ENCODE peak calls at places on chromosomes 7 and 10, in four cellular contexts. J, V, R and L are unnamed samples. For H3K27me3, the result is how much of the 10 kb centered on the place peaks cover.

GRCh38 chr7:44796034-44796503 is 412 bp upstream of the PPIA start:
- DNase-seq in J (no peak), V (no peak), R (peak), L (peak)

GRCh38 chr7:35268953-35269352 is 15.1 kb upstream of the TBX20 start:
- DNase-seq in J (no peak), V (no peak), R (no peak), L (no peak)

GRCh38 chr7:106757846-106758245 is 96.9 kb upstream of the CCDC71L start:
- DNase-seq in J (peak), V (no peak), R (peak), L (no peak)

GRCh38 chr10:21197006-21197405 is 299.9 kb upstream of the NEBL start:
- DNase-seq in J (no peak), V (no peak), R (no peak), L (no peak)

GRCh38 chr7:68238204-68238805 is 1241.7 kb downstream of the TYW1 start:
- DNase-seq in J (no peak), V (peak), R (no peak), L (no peak)

GRCh38 chr7:110407706-110408105 is 683.2 kb upstream of the LRRN3 start:
- DNase-seq in J (no peak), V (no peak), R (no peak), L (no peak)

GRCh38 chr10:114029655-114030054 is 14.0 kb upstream of the ADRB1 start:
- DNase-seq in J (no peak), V (no peak), R (no peak), L (no peak)

GRCh38 chr10:13882112-13882711 is 295.4 kb downstream of the PRPF18 start:
- DNase-seq in J (no peak), V (peak), R (peak), L (no peak)

GRCh38 chr7:119197872-119198527 is 973.5 kb downstream of the ANKRD7 start:
- DNase-seq in J (peak), V (peak), R (peak), L (peak)

GRCh38 chr10:14325325-14325955 is 5.3 kb downstream of the FRMD4A start:
- DNase-seq in J (peak), V (peak), R (peak), L (peak)

GRCh38 chr7:84813376-84813775 is 373.5 kb downstream of the SEMA3D start:
- DNase-seq in J (no peak), V (no peak), R (no peak), L (no peak)

GRCh38 chr7:24024689-24025088 is 259.3 kb upstream of the NPY start:
- DNase-seq in J (no peak), V (no peak), R (no peak), L (no peak)

GRCh38 chr7:7438851-7439250 is 96.8 kb downstream of the COL28A1 start:
- DNase-seq in J (no peak), V (no peak), R (no peak), L (no peak)

GRCh38 chr7:129188372-129188891 is at the start of gene SMO:
- DNase-seq in J (peak), V (peak), R (peak), L (peak)

GRCh38 chr7:102830206-102830605 is 81.4 kb downstream of the FAM185A start:
- DNase-seq in J (no peak), V (no peak), R (no peak), L (no peak)

GRCh38 chr10:48470115-48470892 is 134.6 kb downstream of the ARHGAP22 start:
- DNase-seq in J (peak), V (peak), R (peak), L (no peak)

GRCh38 chr7:157033483-157034473 is 23.3 kb upstream of the MNX1 start:
- DNase-seq in J (no peak), V (no peak), R (no peak), L (no peak)

GRCh38 chr7:156157409-156158012 is 345.2 kb upstream of the SHH start:
- DNase-seq in J (no peak), V (no peak), R (no peak), L (no peak)

GRCh38 chr7:70660154-70660818 is 471.7 kb upstream of the GALNT17 start:
- DNase-seq in J (peak), V (no peak), R (no peak), L (peak)

GRCh38 chr10:44696496-44696895 is 214.6 kb upstream of the TMEM72 start:
- DNase-seq in J (no peak), V (no peak), R (no peak), L (no peak)

GRCh38 chr10:6445671-6446278 is 134.3 kb downstream of the PRKCQ start:
- DNase-seq in J (peak), V (peak), R (peak), L (no peak)

GRCh38 chr7:32218741-32219283 is 148.6 kb upstream of the PDE1C start:
- DNase-seq in J (no peak), V (no peak), R (no peak), L (no peak)

GRCh38 chr10:129035052-129035805 is 431.8 kb upstream of the MGMT start:
- DNase-seq in J (peak), V (no peak), R (no peak), L (no peak)

GRCh38 chr10:637771-638195 is 51.7 kb downstream of the DIP2C start:
- DNase-seq in J (no peak), V (no peak), R (no peak), L (no peak)

GRCh38 chr7:55020481-55020871 is 1.7 kb downstream of the EGFR start:
- DNase-seq in J (no peak), V (no peak), R (peak), L (peak)

GRCh38 chr7:139543801-139544603 is 20.5 kb downstream of the CLEC2L start:
- DNase-seq in J (peak), V (no peak), R (peak), L (no peak)

GRCh38 chr10:21314234-21314633 is 211.2 kb downstream of the SKIDA1 start:
- DNase-seq in J (no peak), V (no peak), R (no peak), L (no peak)

GRCh38 chr10:111473361-111473760 is 396.5 kb downstream of the ADRA2A start:
- DNase-seq in J (no peak), V (no peak), R (no peak), L (no peak)

GRCh38 chr7:116805100-116805544 is 57.3 kb upstream of the CAPZA2 start:
- DNase-seq in J (no peak), V (no peak), R (no peak), L (no peak)

GRCh38 chr10:96501985-96502384 is 11.7 kb downstream of the TLL2 start:
- DNase-seq in J (no peak), V (no peak), R (no peak), L (no peak)

GRCh38 chr7:45242261-45242660 is 84.7 kb downstream of the RAMP3 start:
- DNase-seq in J (no peak), V (no peak), R (no peak), L (no peak)

GRCh38 chr7:38630720-38631673 is at the start of gene AMPH:
- DNase-seq in J (no peak), V (peak), R (no peak), L (peak)

GRCh38 chr10:118669835-118670234 is 74.4 kb upstream of the PRLHR start:
- DNase-seq in J (no peak), V (no peak), R (no peak), L (no peak)
- H3K4me3 ChIP-seq in J (no peak), V (no peak), R (no peak), L (no peak)

DNA sequence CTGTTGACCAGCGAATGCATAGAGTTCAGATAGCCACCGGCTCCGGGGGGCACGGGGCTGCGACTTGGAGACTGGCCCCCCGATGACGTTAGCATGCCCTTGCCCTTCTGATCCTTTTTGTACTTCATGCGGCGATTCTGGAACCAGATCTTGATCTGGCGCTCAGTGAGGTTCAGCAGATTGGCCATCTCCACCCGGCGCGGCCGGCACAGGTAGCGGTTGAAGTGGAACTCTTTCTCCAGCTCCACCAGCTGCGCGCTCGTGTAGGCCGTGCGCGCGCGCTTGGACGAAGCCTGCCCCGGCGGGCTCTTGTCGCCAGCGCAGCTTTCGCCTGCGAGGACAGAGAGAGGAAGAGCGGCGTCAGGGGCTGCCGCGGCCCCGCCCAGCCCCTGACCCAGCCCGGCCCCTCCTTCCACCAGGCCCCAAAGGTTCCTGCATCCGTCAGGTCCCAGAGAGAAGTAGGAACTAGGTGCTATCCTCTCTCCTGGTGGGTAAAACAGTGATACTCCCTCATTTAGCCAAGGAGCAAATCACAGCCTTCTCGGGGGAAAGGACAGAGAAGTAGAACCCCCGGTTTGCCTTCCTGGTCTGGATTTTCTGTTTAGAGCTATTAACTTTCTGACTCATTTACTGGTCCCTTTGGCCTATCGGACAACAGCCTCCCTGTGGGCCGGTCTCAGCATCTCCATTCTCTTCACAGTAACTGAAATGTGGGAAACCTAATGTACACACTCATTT is 6.1 kb upstream of the HOXA2 start:
- DNase-seq in J (no peak), V (no peak), R (peak), L (no peak)
- H3K27me3 ChIP-seq in J (under half), V (half or more), R (under half), L (under half)

GRCh38 chr10:26216577-26216948 is at the start of gene GAD2:
- DNase-seq in J (no peak), V (no peak), R (no peak), L (no peak)
- H3K4me3 ChIP-seq in J (peak), V (peak), R (no peak), L (no peak)

DNA sequence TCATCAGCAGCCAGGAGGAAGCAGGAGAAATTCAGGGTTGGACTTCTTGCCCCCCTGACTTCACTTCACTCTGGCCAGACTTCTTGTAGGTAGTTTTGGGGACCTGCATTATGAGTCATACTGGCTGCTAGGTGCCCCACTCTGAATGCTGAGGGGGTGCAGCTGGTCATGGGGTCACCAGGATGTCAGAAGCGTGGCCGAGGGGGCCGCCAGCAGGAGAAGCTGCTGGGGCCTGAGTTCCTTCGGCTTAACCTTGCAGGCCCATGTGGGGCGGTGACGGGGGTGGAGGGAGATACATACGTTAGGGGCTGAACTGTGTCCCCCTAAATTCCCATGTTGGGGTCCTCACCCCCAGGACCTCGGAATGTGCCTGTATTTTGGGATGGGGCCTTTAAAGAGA is 18.2 kb downstream of the UNCX start:
- DNase-seq in J (no peak), V (no peak), R (no peak), L (no peak)
- H3K27me3 ChIP-seq in J (under half), V (half or more), R (half or more), L (under half)

DNA sequence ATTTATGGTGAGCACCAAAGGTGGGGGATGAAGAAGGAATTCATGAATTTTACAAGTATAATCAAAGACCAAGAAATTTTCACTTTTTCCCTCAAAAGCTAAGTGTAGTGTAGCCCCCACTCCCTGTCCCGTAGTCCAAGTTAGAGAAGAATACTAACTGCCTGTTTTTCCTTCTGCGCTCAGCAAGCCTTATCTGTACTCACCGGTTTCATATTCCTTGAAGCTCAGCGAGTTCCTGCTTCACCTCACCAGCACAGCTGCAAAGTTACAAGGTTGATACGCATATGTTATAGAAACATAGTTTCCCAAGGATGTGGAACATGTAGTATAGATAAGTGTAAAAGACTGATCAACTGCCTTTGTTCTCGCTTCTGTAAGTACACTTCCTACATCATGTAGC is 16.0 kb upstream of the ZNF33B start:
- DNase-seq in J (no peak), V (no peak), R (no peak), L (peak)
- H3K4me3 ChIP-seq in J (no peak), V (no peak), R (no peak), L (no peak)

GRCh38 chr10:80205478-80206276 is at the start of gene ANXA11:
- DNase-seq in J (peak), V (peak), R (peak), L (peak)

GRCh38 chr10:80203835-80204148 is 1.5 kb downstream of the ANXA11 start:
- DNase-seq in J (no peak), V (no peak), R (no peak), L (no peak)

GRCh38 chr10:80204193-80204714 is 1.1 kb downstream of the ANXA11 start:
- DNase-seq in J (no peak), V (no peak), R (no peak), L (peak)

GRCh38 chr10:80206277-80206655 is 929 bp upstream of the ANXA11 start:
- DNase-seq in J (no peak), V (no peak), R (no peak), L (no peak)

DNA sequence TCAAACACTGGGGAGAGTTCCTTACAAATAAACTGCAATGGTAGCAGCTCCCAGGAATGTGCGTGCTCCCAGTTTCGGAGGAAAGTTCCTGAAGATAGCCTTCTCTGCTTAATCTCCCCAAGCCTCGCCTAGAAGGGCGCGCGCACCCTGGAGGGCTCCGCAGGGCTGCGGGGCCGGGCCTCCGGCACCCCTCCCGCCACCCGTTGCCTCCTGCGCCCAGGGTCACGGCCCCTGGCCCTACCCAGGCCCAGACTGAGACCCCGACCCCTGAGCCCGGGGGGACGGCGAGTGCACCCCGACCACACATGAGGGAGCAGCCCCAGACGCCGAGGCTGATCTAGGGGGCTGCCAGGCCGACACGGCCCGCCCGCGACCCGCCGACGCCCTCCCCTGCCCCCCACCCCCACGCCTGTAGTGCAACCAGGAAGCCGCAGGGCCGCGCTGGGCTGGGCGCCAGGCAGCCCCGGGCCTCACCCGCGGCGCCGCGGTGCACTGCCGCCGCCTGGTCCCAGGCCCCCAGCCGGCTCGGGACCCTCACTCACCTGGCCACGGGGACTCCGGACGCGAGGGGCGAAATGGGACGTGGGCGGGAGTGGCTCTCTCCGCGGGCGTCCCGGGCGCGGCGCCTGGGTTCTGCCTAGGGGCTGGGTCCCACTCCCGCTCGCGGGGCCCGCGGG is 398 bp downstream of the ANXA11 start:
- DNase-seq in J (peak), V (no peak), R (peak), L (peak)
- H3K27me3 ChIP-seq in J (under half), V (under half), R (under half), L (under half)

GRCh38 chr7:41190615-41191014 is 512.3 kb downstream of the INHBA start:
- DNase-seq in J (no peak), V (no peak), R (no peak), L (no peak)
- H3K4me3 ChIP-seq in J (no peak), V (no peak), R (no peak), L (no peak)